ENCODE peak calls at places on chromosomes 12 and 14, in seven cellular contexts. M is activated naive CD4-positive, alpha-beta T cell treated with Interleukin-2 at 50 U/mL for 16 hours; P is NCI-H510A; Z is body of pancreas; X is T-helper 9 cell; C is heart left ventricle; W is stimulated activated CD4-positive, alpha-beta T cell treated with anti-CD3 and anti-CD28 coated beads, TNF-alpha, amount 100 ng/mL, for 1 hour. Q is an unnamed sample.

GRCh38 chr12:75823475-75823874 is 208.1 kb downstream of the PHLDA1 start:
- DNase-seq in M (no peak), C (no peak), W (no peak), X (no peak), Z (no peak), P (no peak), Q (no peak)

GRCh38 chr14:101977311-101978071 is 13.1 kb downstream of the DYNC1H1 start:
- DNase-seq in Z (no peak), C (no peak), W (no peak), X (no peak), P (no peak), M (no peak), Q (no peak)

GRCh38 chr14:96567289-96567899 is 65.2 kb downstream of the PAPOLA start:
- DNase-seq in X (no peak), C (no peak), Z (no peak), W (no peak), P (no peak), M (no peak), Q (no peak)

GRCh38 chr12:110934093-110934852 is 13.9 kb upstream of the MYL2 start:
- DNase-seq in X (no peak), C (no peak), P (no peak), Z (no peak), W (no peak), M (no peak), Q (no peak)

GRCh38 chr12:131911851-131912525 is 17.1 kb upstream of the PUS1 start:
- DNase-seq in Z (no peak), X (no peak), C (no peak), M (no peak), W (no peak), P (no peak), Q (no peak)

GRCh38 chr14:59190372-59190771 is 1.9 kb downstream of the DAAM1 start:
- DNase-seq in P (peak; percentile 40), X (no peak), C (no peak), Z (peak; percentile 29), M (no peak), W (no peak), Q (peak; percentile 11)

GRCh38 chr14:61257469-61258057 is 23.6 kb downstream of the TMEM30B start:
- DNase-seq in P (peak; percentile 42), M (no peak), W (no peak), Z (no peak), X (no peak), C (no peak), Q (no peak)

GRCh38 chr12:62601765-62602444 is 135.3 kb downstream of the MON2 start:
- DNase-seq in M (no peak), W (no peak), X (no peak), P (no peak), C (no peak), Z (no peak), Q (no peak)

GRCh38 chr14:65560340-65561027 is 148.0 kb downstream of the FUT8 start:
- DNase-seq in W (no peak), M (no peak), C (no peak), X (no peak), Z (no peak), P (no peak), Q (no peak)

GRCh38 chr12:45122776-45123380 is 72.0 kb upstream of the DBX2 start:
- DNase-seq in X (no peak), P (no peak), Z (no peak), C (no peak), M (no peak), W (no peak), Q (no peak)

GRCh38 chr14:104048758-104049496 is 36.6 kb upstream of the ASPG start:
- DNase-seq in W (no peak), X (no peak), C (no peak), Z (peak; percentile 19), M (no peak), P (no peak), Q (no peak)

GRCh38 chr12:597926-598568 is 65.2 kb downstream of the NINJ2 start:
- DNase-seq in C (no peak), M (no peak), X (no peak), P (no peak), W (no peak), Z (no peak), Q (no peak)

GRCh38 chr12:49874142-49874897 is 29.4 kb downstream of the FAIM2 start:
- DNase-seq in P (no peak), W (no peak), Z (no peak), X (no peak), C (peak; percentile 42), M (no peak), Q (no peak)

GRCh38 chr14:26596722-26597030 is 1.2 kb downstream of the NOVA1 start:
- DNase-seq in W (no peak), X (no peak), M (no peak), C (no peak), Z (no peak), P (no peak), Q (peak; percentile 9)

GRCh38 chr12:3533703-3534386 is 42.8 kb downstream of the PRMT8 start:
- DNase-seq in W (no peak), X (no peak), M (no peak), P (peak; percentile 58), C (no peak), Z (peak; percentile 12), Q (peak; percentile 18)

GRCh38 chr12:130775953-130776856 is 60.1 kb upstream of the RIMBP2 start:
- DNase-seq in P (no peak), M (peak; percentile 79), X (peak; percentile 15), C (peak; percentile 76), W (no peak), Z (peak; percentile 36), Q (peak; percentile 29)

GRCh38 chr12:121749267-121749666 is 36.7 kb downstream of the TMEM120B start:
- DNase-seq in C (no peak), M (no peak), X (no peak), P (no peak), Z (no peak), W (no peak), Q (no peak)

GRCh38 chr14:76235628-76236027 is 83.9 kb downstream of the GPATCH2L start:
- DNase-seq in X (no peak), C (no peak), Z (no peak), M (no peak), P (no peak), W (no peak), Q (no peak)

GRCh38 chr14:92651793-92652382 is 96.5 kb downstream of the LGMN start:
- DNase-seq in X (peak; percentile 19), C (peak; percentile 85), Z (peak; percentile 67), P (no peak), M (peak; percentile 35), W (no peak), Q (peak; percentile 44)

GRCh38 chr14:101889898-101890297 is 74.5 kb upstream of the DYNC1H1 start:
- DNase-seq in W (no peak), Z (peak; percentile 34), M (no peak), P (no peak), X (no peak), C (no peak), Q (peak; percentile 5)

GRCh38 chr12:101010881-101011280 is 199.2 kb downstream of the SLC5A8 start:
- DNase-seq in X (no peak), M (no peak), Z (no peak), W (no peak), C (no peak), P (no peak), Q (no peak)

GRCh38 chr12:64585085-64585484 is 25.2 kb upstream of the RASSF3 start:
- DNase-seq in C (no peak), P (no peak), X (no peak), W (no peak), Z (no peak), M (no peak), Q (no peak)

GRCh38 chr14:40368314-40368713 is 936.1 kb upstream of the FBXO33 start:
- DNase-seq in M (no peak), W (no peak), P (peak; percentile 21), X (no peak), C (no peak), Z (no peak), Q (no peak)

GRCh38 chr14:68384335-68384734 is 408.5 kb downstream of the ZFP36L1 start:
- DNase-seq in C (no peak), W (no peak), X (no peak), Z (peak; percentile 77), P (no peak), M (no peak), Q (peak; percentile 37)

GRCh38 chr14:77315115-77315944 is 5.4 kb downstream of the POMT2 start:
- DNase-seq in C (no peak), P (no peak), W (no peak), Z (no peak), M (no peak), X (no peak), Q (no peak)